ENCODE peak calls at places on chromosomes 16 and 17, in eight cellular contexts. V is SW 1271, U is GM03348, H is occipital lobe, Z is T-helper 1 cell, X is progenitor cell of endocrine pancreas, G is Ammon's horn, O is uterus. Y is an unnamed sample.

GRCh38 chr16:27365142-27366089 is 36.6 kb upstream of the IL21R start:
- DNase-seq in V (peak), U (no peak), H (no peak), Z (no peak), X (no peak), G (no peak), O (no peak), Y (no peak)

GRCh38 chr16:31330553-31330890 is 24.5 kb upstream of the ITGAX start:
- DNase-seq in V (no peak), U (no peak), H (no peak), Z (no peak), X (no peak), G (no peak), O (no peak), Y (no peak)

GRCh38 chr17:60496051-60496450 is 30.0 kb downstream of the APPBP2 start:
- DNase-seq in V (no peak), U (no peak), H (no peak), Z (no peak), X (no peak), G (no peak), O (no peak), Y (no peak)

GRCh38 chr16:50747206-50747956 is 5.5 kb downstream of the CYLD start:
- DNase-seq in V (peak), U (no peak), H (no peak), Z (peak), X (no peak), G (peak), O (no peak), Y (no peak)

GRCh38 chr17:2084766-2085647 is 30.1 kb downstream of the HIC1 start:
- DNase-seq in V (no peak), U (peak), H (no peak), Z (no peak), X (no peak), G (no peak), O (peak), Y (no peak)

GRCh38 chr17:36608794-36609497 is 7.6 kb downstream of the MRM1 start:
- DNase-seq in V (peak), U (peak), H (peak), Z (no peak), X (peak), G (peak), O (peak), Y (no peak)

GRCh38 chr16:57041182-57042156 is 50.9 kb upstream of the CPNE2 start:
- DNase-seq in V (no peak), U (no peak), H (no peak), Z (peak), X (no peak), G (no peak), O (no peak), Y (no peak)

GRCh38 chr16:86252596-86252995 is 257.7 kb upstream of the FOXF1 start:
- DNase-seq in V (peak), U (peak), H (no peak), Z (no peak), X (no peak), G (no peak), O (no peak), Y (no peak)

GRCh38 chr17:82979718-82980117 is 99.7 kb upstream of the METRNL start:
- DNase-seq in V (no peak), U (no peak), H (no peak), Z (no peak), X (no peak), G (no peak), O (no peak), Y (no peak)

GRCh38 chr16:86347916-86348555 is 162.3 kb upstream of the FOXF1 start:
- DNase-seq in V (no peak), U (no peak), H (no peak), Z (no peak), X (no peak), G (no peak), O (no peak), Y (no peak)

GRCh38 chr16:24309222-24309905 is 53.2 kb downstream of the CACNG3 start:
- DNase-seq in V (peak), U (no peak), H (no peak), Z (no peak), X (no peak), G (no peak), O (no peak), Y (no peak)

GRCh38 chr16:66511615-66512500 is 38.1 kb downstream of the TK2 start:
- DNase-seq in V (peak), U (peak), H (no peak), Z (no peak), X (no peak), G (no peak), O (peak), Y (no peak)

GRCh38 chr17:39677581-39678339 is 9.5 kb downstream of the PNMT start:
- DNase-seq in V (no peak), U (no peak), H (peak), Z (no peak), X (no peak), G (no peak), O (no peak), Y (no peak)

GRCh38 chr17:77654861-77655260 is 303.6 kb upstream of the TNRC6C start:
- DNase-seq in V (no peak), U (no peak), H (no peak), Z (no peak), X (no peak), G (no peak), O (no peak), Y (no peak)

GRCh38 chr17:12922120-12922519 is 95.7 kb downstream of the ELAC2 start:
- DNase-seq in V (no peak), U (no peak), H (no peak), Z (no peak), X (no peak), G (no peak), O (no peak), Y (no peak)

GRCh38 chr16:76940251-76940650 is 250.7 kb upstream of the MON1B start:
- DNase-seq in V (no peak), U (no peak), H (no peak), Z (no peak), X (no peak), G (no peak), O (no peak), Y (no peak)

GRCh38 chr16:79369796-79370195 is 230.7 kb downstream of the MAF start:
- DNase-seq in V (no peak), U (no peak), H (no peak), Z (no peak), X (no peak), G (no peak), O (no peak), Y (no peak)

GRCh38 chr17:57410169-57410568 is 153.8 kb downstream of the MSI2 start:
- DNase-seq in V (no peak), U (no peak), H (no peak), Z (no peak), X (no peak), G (no peak), O (no peak), Y (no peak)

GRCh38 chr17:56978441-56979090 is 635 bp downstream of the SCPEP1 start:
- DNase-seq in V (no peak), U (no peak), H (no peak), Z (no peak), X (no peak), G (no peak), O (no peak), Y (no peak)

GRCh38 chr16:35352431-35352830 is 1893.0 kb downstream of the TP53TG3F start:
- DNase-seq in V (no peak), U (no peak), H (no peak), Z (no peak), X (no peak), G (no peak), O (no peak), Y (no peak)

GRCh38 chr17:51029568-51030463 is 90.9 kb downstream of the SPAG9 start:
- DNase-seq in V (no peak), U (no peak), H (no peak), Z (no peak), X (no peak), G (no peak), O (no peak), Y (no peak)

GRCh38 chr17:78013683-78014467 is 55.4 kb downstream of the TNRC6C start:
- DNase-seq in V (peak), U (peak), H (peak), Z (peak), X (no peak), G (peak), O (peak), Y (peak)

GRCh38 chr16:17395849-17396480 is 74.8 kb downstream of the XYLT1 start:
- DNase-seq in V (no peak), U (peak), H (no peak), Z (no peak), X (no peak), G (no peak), O (peak), Y (no peak)

GRCh38 chr17:57927048-57927723 is 28.0 kb downstream of the CUEDC1 start:
- DNase-seq in V (no peak), U (peak), H (no peak), Z (no peak), X (no peak), G (peak), O (no peak), Y (no peak)

GRCh38 chr16:4217246-4218131 is 24.4 kb downstream of the SRL start:
- DNase-seq in V (no peak), U (no peak), H (no peak), Z (no peak), X (no peak), G (no peak), O (no peak), Y (no peak)

GRCh38 chr17:29369831-29370735 is 20.1 kb upstream of the TAOK1 start:
- DNase-seq in V (peak), U (peak), H (peak), Z (peak), X (peak), G (peak), O (peak), Y (peak)

GRCh38 chr17:76872221-76872873 is 4.1 kb downstream of the MGAT5B start:
- DNase-seq in V (peak), U (peak), H (peak), Z (no peak), X (no peak), G (no peak), O (no peak), Y (peak)

GRCh38 chr16:80932725-80933124 is 74.0 kb downstream of the CMC2 start:
- DNase-seq in V (peak), U (peak), H (no peak), Z (no peak), X (no peak), G (no peak), O (peak), Y (peak)

GRCh38 chr17:44205962-44206824 is 6.5 kb upstream of the ATXN7L3 start:
- DNase-seq in V (no peak), U (no peak), H (no peak), Z (no peak), X (no peak), G (no peak), O (no peak), Y (no peak)

GRCh38 chr16:84247341-84247740 is 7.5 kb upstream of the KCNG4 start:
- DNase-seq in V (no peak), U (no peak), H (no peak), Z (no peak), X (no peak), G (no peak), O (no peak), Y (no peak)

GRCh38 chr16:17802566-17802965 is 331.8 kb upstream of the XYLT1 start:
- DNase-seq in V (no peak), U (no peak), H (no peak), Z (no peak), X (no peak), G (no peak), O (no peak), Y (no peak)

GRCh38 chr17:7440113-7440822 is 956 bp downstream of the FGF11 start:
- DNase-seq in V (no peak), U (peak), H (no peak), Z (no peak), X (no peak), G (no peak), O (peak), Y (no peak)

GRCh38 chr17:51869387-51869786 is 289.1 kb downstream of the CA10 start:
- DNase-seq in V (no peak), U (no peak), H (no peak), Z (no peak), X (peak), G (no peak), O (no peak), Y (no peak)

GRCh38 chr17:47335101-47335936 is 11.6 kb downstream of the EFCAB13 start:
- DNase-seq in V (no peak), U (no peak), H (no peak), Z (no peak), X (no peak), G (no peak), O (no peak), Y (no peak)

GRCh38 chr17:17467720-17468119 is 9.1 kb upstream of the MED9 start:
- DNase-seq in V (no peak), U (no peak), H (no peak), Z (no peak), X (no peak), G (no peak), O (no peak), Y (no peak)

GRCh38 chr16:50246299-50247122 is 19.8 kb upstream of the ADCY7 start:
- DNase-seq in V (no peak), U (peak), H (no peak), Z (no peak), X (peak), G (no peak), O (no peak), Y (no peak)

GRCh38 chr16:58085171-58085570 is 44.0 kb downstream of the CFAP20 start:
- DNase-seq in V (no peak), U (no peak), H (no peak), Z (no peak), X (no peak), G (no peak), O (no peak), Y (no peak)

GRCh38 chr17:31508310-31509094 is 117.0 kb downstream of the RAB11FIP4 start:
- DNase-seq in V (no peak), U (no peak), H (no peak), Z (peak), X (no peak), G (no peak), O (no peak), Y (no peak)

GRCh38 chr17:62629556-62630364 is 2.3 kb downstream of the MRC2 start:
- DNase-seq in V (no peak), U (peak), H (no peak), Z (no peak), X (no peak), G (no peak), O (no peak), Y (no peak)